ENCODE peak calls at places on chromosomes 12 and 14, in seven cellular contexts. V is ovary, Q is Peyer's patch, J is suprapubic skin, Y is transverse colon, T is HCT116, F is upper lobe of left lung. E is an unnamed sample.

GRCh38 chr12:113048716-113049127 is 7.8 kb upstream of the DTX1 start:
- DNase-seq in V (peak; percentile 17), Q (no peak), J (no peak), Y (peak; percentile 59), T (peak; percentile 45), F (no peak), E (peak; percentile 88)

GRCh38 chr12:103901518-103902173 is 28.6 kb upstream of the HSP90B1 start:
- DNase-seq in V (no peak), Q (no peak), J (no peak), Y (peak; percentile 18), T (no peak), F (no peak), E (no peak)

GRCh38 chr14:70871001-70871400 is 36.3 kb upstream of the PCNX1 start:
- DNase-seq in V (no peak), Q (no peak), J (no peak), Y (no peak), T (no peak), F (no peak), E (no peak)

GRCh38 chr12:65113621-65114035 is 7.5 kb downstream of the WIF1 start:
- DNase-seq in V (no peak), Q (no peak), J (no peak), Y (no peak), T (no peak), F (no peak), E (no peak)

GRCh38 chr12:110744697-110745264 is 2.1 kb upstream of the PPP1CC start:
- DNase-seq in V (no peak), Q (peak; percentile 81), J (no peak), Y (peak; percentile 83), T (no peak), F (no peak), E (no peak)

GRCh38 chr12:42757735-42758134 is 168.2 kb upstream of the PRICKLE1 start:
- DNase-seq in V (no peak), Q (no peak), J (no peak), Y (no peak), T (no peak), F (no peak), E (no peak)

GRCh38 chr12:106030210-106031175 is 108.3 kb downstream of the NUAK1 start:
- DNase-seq in V (no peak), Q (no peak), J (no peak), Y (no peak), T (no peak), F (no peak), E (no peak)

GRCh38 chr14:67571275-67571990 is 28.6 kb downstream of the PIGH start:
- DNase-seq in V (peak; percentile 21), Q (peak; percentile 66), J (no peak), Y (peak; percentile 70), T (peak; percentile 26), F (no peak), E (peak; percentile 81)

GRCh38 chr12:82757059-82757458 is 70.4 kb downstream of the TMTC2 start:
- DNase-seq in V (no peak), Q (no peak), J (no peak), Y (no peak), T (no peak), F (no peak), E (no peak)

GRCh38 chr14:26398616-26399015 is 199.2 kb downstream of the NOVA1 start:
- DNase-seq in V (no peak), Q (no peak), J (no peak), Y (no peak), T (no peak), F (no peak), E (no peak)

GRCh38 chr14:33505963-33506329 is 444.9 kb downstream of the EGLN3 start:
- DNase-seq in V (no peak), Q (no peak), J (no peak), Y (no peak), T (no peak), F (no peak), E (no peak)

DNA sequence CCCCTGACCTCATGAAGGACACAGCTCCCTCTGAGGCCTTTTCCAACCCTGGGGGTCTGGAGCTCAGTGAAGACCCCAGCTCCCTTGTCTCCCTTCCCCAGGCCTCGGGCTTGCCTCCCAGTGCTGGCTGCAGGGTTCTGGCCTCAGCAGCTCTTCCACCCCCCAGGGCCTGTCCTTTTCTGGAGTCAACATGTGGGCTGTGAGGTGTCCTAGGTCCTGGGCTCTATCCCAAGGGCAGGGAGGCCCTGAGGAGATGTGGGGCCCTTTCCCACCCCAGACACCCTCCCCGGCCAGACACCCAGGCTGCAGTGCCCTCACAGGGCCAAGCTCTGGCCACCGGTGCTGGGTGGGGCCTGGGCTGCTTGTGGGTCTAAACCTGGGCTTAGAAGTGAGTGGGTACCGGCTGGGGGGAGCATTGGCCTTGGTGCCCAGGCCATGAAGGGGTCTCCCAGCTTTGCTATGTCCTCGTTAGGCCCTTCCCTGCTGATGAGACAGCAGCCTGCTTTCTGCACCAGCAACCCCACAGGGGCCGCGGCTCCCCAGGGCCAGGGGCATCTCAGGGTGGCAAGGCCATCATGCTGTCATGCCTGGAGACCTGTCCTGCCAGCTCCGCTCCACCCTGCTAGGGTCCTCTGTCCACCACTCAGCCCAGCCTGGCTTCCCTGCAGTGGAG is 2.7 kb upstream of the CRIP2 start:
- DNase-seq in V (no peak), Q (no peak), J (no peak), Y (no peak), T (no peak), F (no peak), E (no peak)
- H3K27ac ChIP-seq in V (no peak overlapping the region), Q (peak overlapping the region; percentile 89), J (no peak overlapping the region), Y (no peak overlapping the region), T (peak overlapping the region; percentile 42), F (peak overlapping the region; percentile 88), E (peak overlapping the region; percentile 89)

GRCh38 chr12:91126516-91126915 is 15.2 kb upstream of the LUM start:
- DNase-seq in V (peak; percentile 22), Q (no peak), J (no peak), Y (no peak), T (no peak), F (no peak), E (no peak)

GRCh38 chr12:91127296-91127695 is 16.0 kb upstream of the LUM start:
- DNase-seq in V (no peak), Q (no peak), J (no peak), Y (no peak), T (no peak), F (no peak), E (no peak)

GRCh38 chr12:91129662-91130362 is 18.5 kb upstream of the LUM start:
- DNase-seq in V (no peak), Q (no peak), J (no peak), Y (no peak), T (no peak), F (no peak), E (no peak)

GRCh38 chr12:91123236-91123635 is 11.9 kb upstream of the LUM start:
- DNase-seq in V (no peak), Q (no peak), J (no peak), Y (no peak), T (no peak), F (no peak), E (no peak)

DNA sequence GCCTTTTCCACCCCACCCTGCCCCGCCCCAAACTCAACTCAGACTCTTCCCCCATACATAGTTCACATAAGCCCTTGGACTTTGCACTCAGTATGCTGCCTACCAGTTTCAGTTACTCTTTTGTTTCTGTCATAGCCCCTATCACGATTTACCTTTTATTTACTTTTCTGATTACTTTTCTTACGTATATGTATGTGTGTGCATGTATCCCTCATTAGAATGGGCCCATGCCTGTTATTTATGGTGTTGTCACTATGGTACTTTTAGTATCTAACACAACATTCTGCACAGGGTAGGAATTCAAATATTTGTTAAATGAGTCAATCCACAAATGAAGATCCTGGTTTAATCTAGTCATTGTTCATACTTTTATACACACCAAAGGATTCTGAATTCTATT is 16.5 kb upstream of the LUM start:
- DNase-seq in V (no peak), Q (no peak), J (no peak), Y (no peak), T (no peak), F (no peak), E (no peak)
- TF ChIP-seq CTCF in V (no peak), Q (no peak), J (no peak), Y (no peak), T (no peak), F (no peak), E (no peak)

GRCh38 chr12:21893924-21894323 is 47.3 kb downstream of the ABCC9 start:
- DNase-seq in V (no peak), Q (no peak), J (no peak), Y (no peak), T (no peak), F (no peak), E (no peak)

GRCh38 chr12:21888464-21888863 is 52.8 kb downstream of the ABCC9 start:
- DNase-seq in V (no peak), Q (no peak), J (no peak), Y (no peak), T (no peak), F (no peak), E (no peak)

GRCh38 chr12:21894792-21895392 is 46.3 kb downstream of the ABCC9 start:
- DNase-seq in V (no peak), Q (no peak), J (no peak), Y (no peak), T (no peak), F (no peak), E (no peak)

GRCh38 chr12:21892341-21892740 is 48.9 kb downstream of the ABCC9 start:
- DNase-seq in V (no peak), Q (no peak), J (no peak), Y (no peak), T (no peak), F (no peak), E (no peak)

DNA sequence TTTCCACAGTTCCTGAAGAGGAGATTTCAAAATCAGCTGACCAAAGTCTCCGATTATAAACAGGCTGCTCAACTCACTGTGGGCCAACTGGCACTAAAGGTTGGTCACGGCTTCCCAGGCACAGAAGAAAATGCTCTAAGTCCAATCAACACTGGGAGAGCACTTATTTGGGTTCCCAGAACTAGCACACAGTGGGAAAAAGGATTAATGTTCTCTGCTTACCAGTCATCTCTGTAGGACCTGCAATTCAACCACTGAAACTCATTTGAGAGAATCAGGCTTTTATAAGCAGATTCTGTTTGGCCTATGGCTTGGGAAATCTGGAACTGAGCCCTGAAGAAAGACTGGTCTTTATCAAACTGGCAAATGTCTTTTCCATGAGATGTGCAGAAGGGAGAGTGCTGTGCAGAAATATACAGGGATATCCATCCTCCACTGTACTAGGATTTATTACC is 49.4 kb downstream of the ABCC9 start:
- DNase-seq in V (peak; percentile 54), Q (no peak), J (no peak), Y (peak; percentile 38), T (no peak), F (no peak), E (no peak)
- TF ChIP-seq POLR2A in V (no peak), Q (no peak), J (no peak), Y (no peak), T (no peak), F (no peak), E (no peak)

DNA sequence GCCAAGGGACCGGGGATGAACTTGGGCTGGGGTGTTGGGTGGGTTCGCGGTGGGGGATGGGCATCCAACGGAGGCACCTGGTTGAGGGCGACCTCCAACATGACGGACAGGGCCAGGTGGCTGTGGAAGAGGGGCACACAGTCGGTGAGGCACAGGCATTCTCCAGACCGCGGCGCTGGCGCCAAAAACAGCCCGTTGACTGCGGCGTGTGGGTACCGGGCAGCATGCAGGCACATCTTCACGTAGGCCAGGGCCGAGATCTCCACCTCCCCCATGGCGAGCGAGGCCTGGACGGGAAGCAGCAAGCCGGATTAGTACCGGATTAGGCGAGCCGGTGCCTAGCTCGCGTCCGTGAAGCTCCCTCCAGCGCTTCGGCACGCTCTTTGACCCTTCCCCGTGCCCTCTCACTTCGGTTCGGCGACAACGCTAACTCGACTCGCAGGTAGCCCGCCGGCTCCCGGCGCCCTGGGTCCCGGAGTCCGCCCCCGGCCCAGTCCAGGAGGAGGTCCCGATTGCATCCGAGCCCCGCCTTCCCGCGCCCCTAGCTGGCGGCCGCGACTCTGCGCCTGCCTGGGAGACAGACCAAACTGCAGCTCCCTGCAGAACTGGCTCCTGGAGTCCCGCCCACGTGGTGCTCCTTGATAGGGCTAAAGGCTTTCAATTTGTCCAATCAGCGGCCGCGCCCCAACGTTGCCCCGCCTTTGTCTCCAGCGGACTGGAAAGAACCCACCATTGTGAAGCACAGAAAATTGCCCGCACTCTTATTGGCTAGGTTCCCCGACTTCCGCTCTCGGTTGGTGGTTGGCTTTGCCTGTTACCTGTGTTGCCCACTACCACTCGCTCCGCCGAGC is at the start of gene EMC9:
- DNase-seq in V (peak; percentile 100), Q (peak; percentile 100), J (peak; percentile 100), Y (peak; percentile 100), T (peak; percentile 99), F (peak; percentile 97), E (peak; percentile 100)
- H3K27ac ChIP-seq in V (peak within 1 kb of the TSS; percentile 63), Q (peak within 1 kb of the TSS; percentile 92), J (peak within 1 kb of the TSS; percentile 89), Y (peak within 1 kb of the TSS; percentile 94), T (peak within 1 kb of the TSS; percentile 91), F (peak within 1 kb of the TSS; percentile 88), E (peak within 1 kb of the TSS; percentile 97)

E was measured in tibial nerve.